ENCODE peak calls at places on chromosome 1, in five cellular contexts. H is H1, B is mesendoderm, A is IMR-90, Z is H9. G is an unnamed sample.

GRCh38 chr1:60679976-60680375 is 402.4 kb upstream of the NFIA start:
- DNase-seq in A (no peak), B (no peak), H (no peak), Z (no peak), G (no peak)

GRCh38 chr1:9278114-9278513 is 14.6 kb upstream of the SPSB1 start:
- DNase-seq in H (no peak), B (no peak), A (no peak), Z (no peak), G (no peak)

GRCh38 chr1:207282049-207282448 is 39.4 kb upstream of the CD55 start:
- DNase-seq in Z (no peak), H (no peak), A (peak; percentile 53), B (no peak), G (no peak)

GRCh38 chr1:22861764-22862440 is 110.8 kb downstream of the LACTBL1 start:
- DNase-seq in H (peak; percentile 78), A (peak; percentile 80), Z (no peak), B (peak; percentile 40), G (peak; percentile 35)

GRCh38 chr1:180360333-180361075 is 130.4 kb downstream of the LHX4 start:
- DNase-seq in Z (no peak), H (no peak), A (peak; percentile 72), B (no peak), G (no peak)

GRCh38 chr1:181651276-181651675 is 168.0 kb downstream of the CACNA1E start:
- DNase-seq in B (no peak), Z (no peak), A (no peak), H (no peak), G (no peak)

GRCh38 chr1:18191037-18191867 is 83.7 kb downstream of the IGSF21 start:
- DNase-seq in H (no peak), Z (no peak), A (no peak), B (no peak), G (no peak)

GRCh38 chr1:206895837-206896242 is 1.4 kb upstream of the IL24 start:
- DNase-seq in A (peak; percentile 68), H (no peak), B (no peak), Z (no peak), G (no peak)

GRCh38 chr1:113557176-113557575 is 166.9 kb downstream of the MAGI3 start:
- DNase-seq in B (no peak), A (no peak), H (no peak), Z (no peak), G (no peak)
- H3K4me2 ChIP-seq in B (no peak overlapping the region), A (no peak overlapping the region), H (no peak overlapping the region), Z (no peak overlapping the region), G (no peak overlapping the region)

GRCh38 chr1:2587071-2587859 is 688 bp downstream of the PRXL2B start:
- DNase-seq in Z (no peak), A (peak; percentile 13), B (peak; percentile 34), H (peak; percentile 73), G (peak; percentile 38)

GRCh38 chr1:2588661-2589330 is 2.2 kb downstream of the PRXL2B start:
- DNase-seq in A (no peak), Z (no peak), H (no peak), B (no peak), G (no peak)

GRCh38 chr1:2589331-2590232 is 3.0 kb downstream of the PRXL2B start:
- DNase-seq in B (no peak), A (no peak), Z (no peak), H (no peak), G (no peak)

GRCh38 chr1:2586154-2587070 is at the start of gene PRXL2B:
- DNase-seq in A (peak; percentile 98), Z (peak; percentile 98), B (peak; percentile 99), H (peak; percentile 100), G (peak; percentile 97)

GRCh38 chr1:2587860-2588571 is 1.4 kb downstream of the PRXL2B start:
- DNase-seq in H (no peak), A (no peak), Z (no peak), B (no peak), G (no peak)
- H2BK120ac ChIP-seq in H (no peak overlapping the region), A (no peak overlapping the region), Z (no peak overlapping the region), B (no peak overlapping the region), G (no peak overlapping the region)

GRCh38 chr1:167821356-167821685 is 92.6 kb downstream of the ADCY10 start:
- DNase-seq in B (peak; percentile 55), A (no peak), H (no peak), Z (no peak), G (no peak)

GRCh38 chr1:167824163-167824794 is 89.7 kb downstream of the ADCY10 start:
- DNase-seq in Z (no peak), H (no peak), B (no peak), A (no peak), G (no peak)

GRCh38 chr1:167819849-167820683 is 93.9 kb downstream of the ADCY10 start:
- DNase-seq in A (peak; percentile 96), Z (peak; percentile 91), H (peak; percentile 80), B (peak; percentile 94), G (peak; percentile 46)

GRCh38 chr1:167821969-167822685 is 91.8 kb downstream of the ADCY10 start:
- DNase-seq in B (peak; percentile 69), H (no peak), A (peak; percentile 20), Z (no peak), G (no peak)

GRCh38 chr1:167820684-167821355 is 93.1 kb downstream of the ADCY10 start:
- DNase-seq in Z (peak; percentile 38), A (no peak), H (no peak), B (peak; percentile 80), G (no peak)
- H2BK15ac ChIP-seq in Z (no peak overlapping the region), A (peak overlapping the region; percentile 97), H (no peak overlapping the region), B (no peak overlapping the region), G (no peak overlapping the region)

GRCh38 chr1:169330927-169331326 is 36.7 kb downstream of the NME7 start:
- DNase-seq in A (no peak), Z (no peak), B (no peak), H (no peak), G (no peak)

GRCh38 chr1:169329383-169329782 is 38.2 kb downstream of the NME7 start:
- DNase-seq in A (no peak), H (no peak), Z (no peak), B (no peak), G (no peak)

GRCh38 chr1:169325117-169325516 is 42.5 kb downstream of the NME7 start:
- DNase-seq in B (peak; percentile 68), Z (peak; percentile 81), A (no peak), H (no peak), G (no peak)

GRCh38 chr1:169327875-169328274 is 39.7 kb downstream of the NME7 start:
- DNase-seq in A (no peak), H (no peak), Z (no peak), B (no peak), G (no peak)

DNA sequence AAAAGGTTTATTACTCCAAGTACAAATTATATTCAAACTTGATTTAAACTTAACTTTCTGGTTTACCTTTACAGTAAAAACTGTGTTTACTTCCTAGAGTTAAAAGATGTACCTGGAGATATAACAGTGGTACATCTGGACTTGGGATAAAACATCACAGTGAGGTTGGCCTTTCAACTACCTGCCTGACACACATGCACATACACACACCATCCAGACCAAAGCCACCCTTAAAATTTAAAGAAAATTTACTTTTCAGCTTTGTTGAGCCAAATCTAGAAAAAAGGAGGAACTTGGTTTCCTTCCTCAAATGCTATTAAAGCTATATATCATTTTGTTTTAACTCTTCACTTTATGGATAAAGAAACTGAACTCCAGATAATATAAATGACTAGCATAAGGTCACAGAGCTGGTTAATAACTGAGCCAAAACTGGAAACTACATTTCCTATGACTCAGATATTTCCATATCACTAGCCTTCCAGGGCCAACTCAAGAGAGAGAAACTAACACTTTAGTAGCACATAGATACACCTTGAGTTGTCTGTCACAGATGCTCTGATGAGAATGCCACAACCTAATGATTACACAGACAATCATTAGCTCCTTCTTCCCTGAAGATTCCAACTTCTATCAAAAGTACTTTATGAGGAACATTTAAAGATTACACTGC is 40.8 kb downstream of the NME7 start:
- DNase-seq in B (no peak), Z (no peak), A (peak; percentile 59), H (no peak), G (no peak)
- H3K4me2 ChIP-seq in B (no peak overlapping the region), Z (no peak overlapping the region), A (no peak overlapping the region), H (no peak overlapping the region), G (no peak overlapping the region)

DNA sequence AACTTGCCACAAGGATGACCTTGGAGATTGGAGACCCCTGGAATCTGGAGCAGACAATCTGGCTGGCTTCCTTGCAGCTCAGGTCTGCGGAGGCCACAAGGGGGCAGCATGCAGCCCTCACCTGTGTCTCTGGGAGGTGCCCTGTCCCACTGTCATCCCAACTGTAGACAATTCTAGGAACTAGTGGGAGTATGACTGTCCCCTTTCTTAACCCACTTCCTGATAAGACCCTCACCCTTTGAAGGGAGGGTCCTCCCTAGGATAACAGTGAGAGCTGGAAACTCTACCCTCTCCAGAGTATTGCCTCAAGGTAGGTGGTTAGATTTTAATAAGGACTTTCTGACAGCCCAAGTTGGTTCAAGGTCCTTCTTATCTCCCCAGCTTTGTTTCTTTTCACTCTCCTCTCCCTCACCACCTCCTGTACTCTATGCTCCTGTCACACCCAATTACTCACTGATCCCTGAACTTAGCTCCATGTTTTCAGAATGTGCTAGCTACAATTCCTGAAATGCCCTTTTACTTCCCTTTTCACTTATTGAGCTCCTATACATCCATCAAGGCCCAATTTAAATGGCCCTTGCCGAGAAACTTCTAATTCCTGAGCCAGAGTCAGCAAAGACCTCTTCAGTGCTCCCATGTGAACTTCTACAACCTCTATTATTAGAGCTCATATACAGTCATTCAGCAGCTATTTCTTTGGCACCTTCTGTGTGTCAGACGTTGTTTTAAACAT is 9.2 kb upstream of the KCNQ4 start:
- DNase-seq in B (peak; percentile 78), Z (peak; percentile 83), H (peak; percentile 88), A (peak; percentile 20), G (peak; percentile 53)
- H2BK120ac ChIP-seq in B (no peak overlapping the region), Z (no peak overlapping the region), H (no peak overlapping the region), A (no peak overlapping the region), G (no peak overlapping the region)

DNA sequence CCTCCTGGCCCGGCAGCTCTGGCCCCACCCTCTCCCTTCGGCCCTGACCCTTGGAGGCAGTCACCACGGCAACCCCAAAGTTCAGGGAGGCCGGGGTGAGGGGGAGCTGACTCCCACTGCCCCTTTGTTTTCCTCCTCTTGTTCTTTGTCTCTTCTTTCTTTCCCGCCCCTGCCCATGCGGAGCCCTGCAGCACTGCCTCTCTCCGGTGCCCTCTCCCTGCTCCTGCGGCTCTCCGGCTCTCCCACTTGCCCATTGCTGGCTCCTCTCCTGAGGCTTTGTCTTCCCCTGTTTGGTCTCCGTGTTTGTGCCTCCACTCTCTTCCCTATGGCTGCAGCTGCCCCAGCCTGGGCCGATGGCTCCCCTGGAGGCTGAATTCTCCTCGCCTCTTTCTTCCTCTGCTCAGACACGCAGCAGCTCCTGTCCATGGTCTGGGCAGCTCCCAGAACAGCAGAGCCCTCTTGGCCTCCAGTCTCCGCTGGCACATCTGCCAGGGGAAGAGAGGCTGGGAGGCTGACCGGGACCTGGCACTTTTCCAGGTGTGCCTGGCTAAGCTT is 5.8 kb downstream of the CELSR2 start:
- DNase-seq in B (peak; percentile 41), A (no peak), Z (no peak), H (no peak), G (peak; percentile 68)
- H2BK15ac ChIP-seq in B (no peak overlapping the region), A (no peak overlapping the region), Z (no peak overlapping the region), H (peak overlapping the region; percentile 72), G (peak overlapping the region; percentile 52)